ENCODE peak calls at places on chromosomes 5 and 9, in eight cellular contexts. One of them, this sample, is unnamed.

GRCh38 chr5:102090770-102091169 is 205.3 kb downstream of the SLCO4C1 start:
- DNase-seq in HCT116: peak; percentile 36
- DNase-seq in H1: no peak
- DNase-seq in A549: peak; percentile 31
- DNase-seq in K562: peak; percentile 4
- DNase-seq in GM12878: no peak
- DNase-seq in endothelial cell of umbilical vein: no peak
- DNase-seq in HepG2: peak; percentile 77
- DNase-seq in this sample: peak; percentile 47

GRCh38 chr5:99815-100214 is 7.8 kb downstream of the PLEKHG4B start:
- DNase-seq in GM12878: no peak
- DNase-seq in K562: no peak
- DNase-seq in endothelial cell of umbilical vein: no peak
- DNase-seq in H1: no peak
- DNase-seq in A549: no peak
- DNase-seq in HepG2: no peak
- DNase-seq in HCT116: no peak
- DNase-seq in this sample: no peak

GRCh38 chr5:146606838-146607237 is 90.8 kb upstream of the GPR151 start:
- DNase-seq in HCT116: no peak
- DNase-seq in A549: no peak
- DNase-seq in K562: no peak
- DNase-seq in endothelial cell of umbilical vein: no peak
- DNase-seq in H1: no peak
- DNase-seq in HepG2: no peak
- DNase-seq in GM12878: no peak
- DNase-seq in this sample: no peak

GRCh38 chr5:97600486-97600885 is 417.4 kb upstream of the RIOK2 start:
- DNase-seq in HepG2: no peak
- DNase-seq in endothelial cell of umbilical vein: no peak
- DNase-seq in H1: no peak
- DNase-seq in K562: no peak
- DNase-seq in HCT116: no peak
- DNase-seq in GM12878: no peak
- DNase-seq in A549: no peak
- DNase-seq in this sample: no peak

GRCh38 chr5:56099346-56099745 is 104.6 kb upstream of the IL6ST start:
- DNase-seq in K562: no peak
- DNase-seq in H1: no peak
- DNase-seq in HCT116: no peak
- DNase-seq in HepG2: peak; percentile 39
- DNase-seq in endothelial cell of umbilical vein: peak; percentile 96
- DNase-seq in A549: no peak
- DNase-seq in GM12878: no peak
- DNase-seq in this sample: no peak

GRCh38 chr5:154058055-154059038 is 19.6 kb downstream of the MFAP3 start:
- DNase-seq in K562: no peak
- DNase-seq in H1: no peak
- DNase-seq in GM12878: peak; percentile 63
- DNase-seq in endothelial cell of umbilical vein: no peak
- DNase-seq in A549: no peak
- DNase-seq in HepG2: no peak
- DNase-seq in HCT116: peak; percentile 52
- DNase-seq in this sample: no peak

GRCh38 chr5:40572947-40573346 is 106.8 kb upstream of the PTGER4 start:
- DNase-seq in HCT116: no peak
- DNase-seq in A549: no peak
- DNase-seq in endothelial cell of umbilical vein: no peak
- DNase-seq in HepG2: no peak
- DNase-seq in K562: no peak
- DNase-seq in H1: no peak
- DNase-seq in GM12878: no peak
- DNase-seq in this sample: no peak

GRCh38 chr5:120252839-120253238 is 211.3 kb upstream of the PRR16 start:
- DNase-seq in H1: no peak
- DNase-seq in HCT116: no peak
- DNase-seq in endothelial cell of umbilical vein: no peak
- DNase-seq in A549: no peak
- DNase-seq in HepG2: no peak
- DNase-seq in K562: no peak
- DNase-seq in GM12878: no peak
- DNase-seq in this sample: peak; percentile 6

GRCh38 chr5:93589812-93590215 is 6.8 kb downstream of the NR2F1 start:
- DNase-seq in GM12878: no peak
- DNase-seq in HCT116: no peak
- DNase-seq in endothelial cell of umbilical vein: no peak
- DNase-seq in HepG2: no peak
- DNase-seq in K562: no peak
- DNase-seq in A549: no peak
- DNase-seq in H1: no peak
- DNase-seq in this sample: no peak

GRCh38 chr9:72039532-72039931 is 20.9 kb downstream of the C9orf57 start:
- DNase-seq in A549: no peak
- DNase-seq in endothelial cell of umbilical vein: no peak
- DNase-seq in HCT116: no peak
- DNase-seq in K562: no peak
- DNase-seq in HepG2: no peak
- DNase-seq in GM12878: peak; percentile 2
- DNase-seq in H1: no peak
- DNase-seq in this sample: no peak

GRCh38 chr5:176438959-176439757 is 9.0 kb upstream of the FAF2 start:
- DNase-seq in K562: peak; percentile 35
- DNase-seq in A549: peak; percentile 74
- DNase-seq in GM12878: no peak
- DNase-seq in HCT116: no peak
- DNase-seq in H1: no peak
- DNase-seq in endothelial cell of umbilical vein: peak; percentile 49
- DNase-seq in HepG2: peak; percentile 94
- DNase-seq in this sample: peak; percentile 81

GRCh38 chr9:3343671-3344070 is 182.1 kb downstream of the RFX3 start:
- DNase-seq in K562: no peak
- DNase-seq in endothelial cell of umbilical vein: no peak
- DNase-seq in HCT116: no peak
- DNase-seq in HepG2: peak; percentile 76
- DNase-seq in A549: no peak
- DNase-seq in GM12878: no peak
- DNase-seq in H1: no peak
- DNase-seq in this sample: no peak

GRCh38 chr9:133087429-133088145 is 25.8 kb downstream of the CEL start:
- DNase-seq in A549: no peak
- DNase-seq in K562: no peak
- DNase-seq in H1: no peak
- DNase-seq in HepG2: no peak
- DNase-seq in HCT116: no peak
- DNase-seq in endothelial cell of umbilical vein: no peak
- DNase-seq in GM12878: no peak
- DNase-seq in this sample: no peak

GRCh38 chr9:133089271-133089671 is 27.5 kb downstream of the CEL start:
- DNase-seq in endothelial cell of umbilical vein: no peak
- DNase-seq in A549: peak; percentile 17
- DNase-seq in GM12878: no peak
- DNase-seq in H1: no peak
- DNase-seq in K562: peak; percentile 70
- DNase-seq in HCT116: no peak
- DNase-seq in HepG2: no peak
- DNase-seq in this sample: peak; percentile 20

GRCh38 chr9:133086894-133087293 is 25.1 kb downstream of the CEL start:
- DNase-seq in H1: no peak
- DNase-seq in HCT116: no peak
- DNase-seq in endothelial cell of umbilical vein: no peak
- DNase-seq in A549: no peak
- DNase-seq in HepG2: no peak
- DNase-seq in GM12878: no peak
- DNase-seq in K562: no peak
- DNase-seq in this sample: no peak

GRCh38 chr9:133088756-133089155 is 27.0 kb downstream of the CEL start:
- DNase-seq in K562: no peak
- DNase-seq in HepG2: no peak
- DNase-seq in GM12878: no peak
- DNase-seq in H1: no peak
- DNase-seq in HCT116: no peak
- DNase-seq in A549: no peak
- DNase-seq in endothelial cell of umbilical vein: no peak
- DNase-seq in this sample: no peak

DNA sequence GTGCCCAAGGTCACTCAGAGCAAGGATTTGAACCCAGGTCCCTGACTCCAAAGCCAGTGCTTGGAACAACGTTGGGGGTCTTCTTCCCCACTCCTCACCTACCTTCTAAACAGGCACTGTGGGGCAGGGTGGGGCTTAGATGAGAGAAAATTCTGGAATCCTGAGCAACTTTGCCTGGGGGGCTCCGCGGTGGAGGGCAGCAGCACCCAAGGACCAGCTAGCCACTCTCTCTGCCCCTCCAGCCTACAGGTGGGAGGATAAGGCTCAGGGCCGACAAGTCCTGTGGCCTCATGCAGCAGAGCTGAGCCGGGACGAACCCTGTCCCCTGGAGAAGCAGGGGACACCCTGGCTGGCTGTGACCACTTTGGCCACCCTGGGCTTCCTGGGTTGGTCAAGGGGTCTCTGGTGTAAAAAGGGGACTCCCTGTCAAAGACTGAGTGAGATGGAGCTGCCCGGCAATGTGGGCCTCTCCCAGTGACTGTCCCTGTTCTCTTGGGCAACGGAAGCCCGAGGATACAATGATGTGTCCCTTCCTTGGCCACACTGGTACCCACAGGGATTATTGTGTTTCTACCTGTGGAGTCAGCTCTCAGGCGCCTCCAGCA is 26.5 kb downstream of the CEL start:
- DNase-seq in GM12878: no peak
- DNase-seq in K562: no peak
- DNase-seq in endothelial cell of umbilical vein: no peak
- DNase-seq in HCT116: no peak
- DNase-seq in H1: no peak
- DNase-seq in A549: no peak
- DNase-seq in HepG2: no peak
- DNase-seq in this sample: no peak
- TF ChIP-seq POLR2A in GM12878: no peak
- TF ChIP-seq POLR2A in K562: no peak
- TF ChIP-seq POLR2A in endothelial cell of umbilical vein: no peak
- TF ChIP-seq POLR2A in HCT116: no peak
- TF ChIP-seq POLR2A in H1: no peak
- TF ChIP-seq POLR2A in A549: no peak
- TF ChIP-seq POLR2A in HepG2: no peak
- TF ChIP-seq POLR2A in this sample: no peak

DNA sequence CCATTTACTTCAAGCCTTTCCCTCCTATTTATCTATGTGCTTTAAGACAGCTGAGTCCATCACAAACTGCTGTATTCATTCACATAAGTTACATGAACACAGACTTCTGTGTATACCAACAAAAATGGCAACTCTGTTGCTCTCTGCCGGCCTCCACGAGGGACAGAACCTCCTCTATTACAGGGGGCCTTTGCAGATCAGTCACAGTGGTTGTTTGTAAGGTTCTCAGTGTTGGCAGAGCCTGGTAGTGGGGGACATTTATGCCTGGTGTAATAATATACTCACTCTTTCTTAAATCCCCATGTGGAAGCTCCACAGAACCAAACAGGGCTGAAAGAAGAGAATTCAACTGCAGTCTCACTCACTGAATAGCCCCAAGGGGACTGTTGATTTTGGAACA is 76.5 kb downstream of the SLC1A1 start:
- DNase-seq in H1: no peak
- DNase-seq in A549: no peak
- DNase-seq in K562: no peak
- DNase-seq in GM12878: no peak
- DNase-seq in HepG2: no peak
- DNase-seq in endothelial cell of umbilical vein: no peak
- DNase-seq in HCT116: no peak
- DNase-seq in this sample: no peak
- TF ChIP-seq MAX in H1: no peak
- TF ChIP-seq MAX in A549: no peak
- TF ChIP-seq MAX in K562: no peak
- TF ChIP-seq MAX in GM12878: no peak
- TF ChIP-seq MAX in HepG2: no peak
- TF ChIP-seq MAX in endothelial cell of umbilical vein: no peak
- TF ChIP-seq MAX in HCT116: no peak
- TF ChIP-seq MAX in this sample: no peak

DNA sequence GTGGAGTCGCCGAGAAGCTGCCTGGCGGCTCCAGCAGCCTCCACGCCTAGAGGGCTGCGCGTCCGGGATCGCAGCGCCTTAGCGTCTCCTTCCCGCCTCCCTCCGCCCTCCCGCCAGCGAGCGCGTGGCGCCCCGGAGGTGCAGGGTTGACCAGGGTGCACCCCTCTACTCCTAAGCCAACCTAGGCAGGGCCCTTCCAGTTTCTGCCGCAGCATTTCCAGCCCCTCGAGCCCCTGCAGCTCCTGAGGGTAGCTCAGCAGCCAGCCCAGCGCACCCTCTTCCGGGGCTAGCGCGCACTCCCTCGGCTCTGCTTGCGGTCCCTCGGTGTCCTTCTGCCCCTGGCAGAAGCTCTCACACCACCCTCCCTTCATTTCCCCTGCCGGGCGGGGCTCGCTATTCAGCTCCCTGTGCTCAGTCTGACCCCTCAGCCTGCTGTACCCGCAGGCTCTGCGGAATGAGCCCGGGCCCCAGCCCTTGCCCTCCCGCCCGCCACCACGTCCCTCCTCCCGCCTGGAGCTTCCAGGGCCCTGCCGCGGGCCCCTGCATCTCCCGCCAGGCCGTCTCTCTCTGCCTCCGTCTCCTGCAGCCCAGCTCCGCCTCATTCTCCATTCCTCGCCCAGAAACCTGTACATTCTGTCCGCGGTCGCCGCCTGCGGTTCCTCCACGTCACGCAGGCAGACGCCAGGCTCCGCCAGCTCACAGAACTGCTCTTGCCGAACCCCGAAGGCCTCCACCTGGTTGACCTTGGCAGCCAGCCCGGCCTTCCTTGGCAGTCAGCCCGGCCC is 61.8 kb downstream of the SPATA31C2 start:
- DNase-seq in HCT116: peak; percentile 63
- DNase-seq in A549: peak; percentile 82
- DNase-seq in endothelial cell of umbilical vein: peak; percentile 10
- DNase-seq in HepG2: peak; percentile 50
- DNase-seq in K562: peak; percentile 39
- DNase-seq in GM12878: no peak
- DNase-seq in H1: peak; percentile 49
- DNase-seq in this sample: peak; percentile 73
- TF ChIP-seq POLR2A in HCT116: no peak
- TF ChIP-seq POLR2A in A549: peak; percentile 49
- TF ChIP-seq POLR2A in endothelial cell of umbilical vein: no peak
- TF ChIP-seq POLR2A in HepG2: no peak
- TF ChIP-seq POLR2A in K562: no peak
- TF ChIP-seq POLR2A in GM12878: no peak
- TF ChIP-seq POLR2A in H1: no peak
- TF ChIP-seq POLR2A in this sample: no peak

DNA sequence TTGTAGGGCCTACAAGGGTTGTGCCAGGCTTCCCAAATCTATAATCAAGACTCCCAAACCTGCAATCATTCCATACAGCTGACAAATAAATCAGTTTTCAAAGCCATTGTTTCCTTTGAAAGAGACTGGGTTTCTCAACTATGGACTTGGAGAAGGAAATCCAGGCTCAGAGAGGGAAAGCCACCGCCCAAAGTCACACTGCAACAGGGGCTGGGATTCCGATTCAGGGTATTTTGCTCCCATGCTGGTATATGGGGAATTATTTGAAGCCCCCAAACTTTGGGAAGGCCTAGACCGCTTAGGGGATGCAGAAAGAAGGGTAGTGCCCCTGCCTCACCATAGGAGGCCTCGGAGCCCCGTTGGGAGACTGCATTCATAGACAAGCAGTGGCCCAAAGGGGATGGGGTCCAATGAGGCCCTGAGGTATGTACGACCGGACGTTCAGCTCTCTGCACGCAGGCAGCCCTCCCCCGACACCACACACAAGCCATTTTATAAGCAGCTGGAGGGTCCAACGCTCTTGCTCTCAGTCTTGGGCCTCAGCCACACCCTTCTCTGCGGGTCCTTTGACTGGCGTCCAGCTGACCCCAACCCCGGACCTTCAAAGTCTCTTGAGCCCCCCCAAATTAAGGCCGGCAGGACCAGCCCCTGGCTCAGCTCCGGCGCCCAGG is 712 bp downstream of the ANXA6 start:
- DNase-seq in A549: no peak
- DNase-seq in endothelial cell of umbilical vein: peak; percentile 19
- DNase-seq in K562: no peak
- DNase-seq in HCT116: no peak
- DNase-seq in HepG2: no peak
- DNase-seq in H1: no peak
- DNase-seq in GM12878: no peak
- DNase-seq in this sample: peak; percentile 79
- TF ChIP-seq MAX in A549: no peak
- TF ChIP-seq MAX in endothelial cell of umbilical vein: no peak
- TF ChIP-seq MAX in K562: no peak
- TF ChIP-seq MAX in HCT116: no peak
- TF ChIP-seq MAX in HepG2: no peak
- TF ChIP-seq MAX in H1: no peak
- TF ChIP-seq MAX in GM12878: no peak
- TF ChIP-seq MAX in this sample: no peak